ENCODE peak calls at places on chromosomes 13 and 19, in nine cellular contexts. R is dorsolateral prefrontal cortex; T is Caco-2; X is CD8-positive, alpha-beta T cell; D is GM23338; N is left lung; G is WERI-Rb-1; Z is cardiac muscle cell; V is AG04450. K is an unnamed sample. For H3K27me3, the result is how much of the 10 kb centered on the place peaks cover.

GRCh38 chr13:29361716-29362115 is 233.8 kb downstream of the SLC7A1 start:
- DNase-seq in R (no peak), T (no peak), X (no peak), D (no peak), N (no peak), G (no peak), Z (no peak), V (no peak), K (no peak)

GRCh38 chr19:610801-611505 is 21.3 kb downstream of the HCN2 start:
- DNase-seq in R (no peak), T (no peak), X (peak), D (no peak), N (no peak), G (peak), Z (peak), V (peak), K (no peak)

GRCh38 chr19:54203151-54203611 is 2.5 kb downstream of the RPS9 start:
- DNase-seq in R (no peak), T (no peak), X (no peak), D (no peak), N (no peak), G (no peak), Z (peak), V (no peak), K (no peak)

GRCh38 chr13:48501705-48502104 is 31.2 kb downstream of the RCBTB2 start:
- DNase-seq in R (no peak), T (no peak), X (no peak), D (no peak), N (no peak), G (no peak), Z (no peak), V (no peak), K (no peak)

GRCh38 chr19:38441660-38442348 is 8.3 kb downstream of the RYR1 start:
- DNase-seq in R (no peak), T (no peak), X (no peak), D (peak), N (no peak), G (peak), Z (peak), V (no peak), K (no peak)

GRCh38 chr13:30438286-30438685 is 16.0 kb downstream of the UBE2L5 start:
- DNase-seq in R (no peak), T (no peak), X (no peak), D (no peak), N (no peak), G (no peak), Z (no peak), V (no peak), K (no peak)

GRCh38 chr13:109762791-109763190 is 23.6 kb downstream of the IRS2 start:
- DNase-seq in R (no peak), T (no peak), X (no peak), D (no peak), N (no peak), G (no peak), Z (no peak), V (no peak), K (no peak)

GRCh38 chr13:95050800-95051620 is 250.2 kb downstream of the ABCC4 start:
- DNase-seq in R (no peak), T (no peak), X (no peak), D (no peak), N (no peak), G (no peak), Z (no peak), V (no peak), K (no peak)

GRCh38 chr13:112740502-112741131 is 50.8 kb downstream of the ATP11A start:
- DNase-seq in R (no peak), T (no peak), X (no peak), D (no peak), N (peak), G (no peak), Z (peak), V (peak), K (peak)

GRCh38 chr13:32040689-32041088 is 9.1 kb downstream of the FRY start:
- DNase-seq in R (no peak), T (no peak), X (no peak), D (no peak), N (no peak), G (no peak), Z (no peak), V (no peak), K (no peak)

GRCh38 chr19:12792853-12793289 is 1.6 kb downstream of the JUNB start:
- DNase-seq in R (no peak), T (no peak), X (no peak), D (no peak), N (no peak), G (no peak), Z (no peak), V (no peak), K (no peak)

GRCh38 chr13:33994198-33994597 is 176.2 kb downstream of the RFC3 start:
- DNase-seq in R (no peak), T (no peak), X (no peak), D (no peak), N (no peak), G (no peak), Z (no peak), V (no peak), K (no peak)

GRCh38 chr13:67278230-67278629 is 48.1 kb upstream of the PCDH9 start:
- DNase-seq in R (no peak), T (no peak), X (no peak), D (no peak), N (no peak), G (no peak), Z (peak), V (peak), K (peak)

GRCh38 chr19:42199440-42200115 is 17.9 kb downstream of the DEDD2 start:
- DNase-seq in R (no peak), T (no peak), X (peak), D (peak), N (peak), G (no peak), Z (no peak), V (no peak), K (no peak)

GRCh38 chr13:26759156-26759906 is 1.3 kb downstream of the GPR12 start:
- DNase-seq in R (no peak), T (no peak), X (no peak), D (peak), N (no peak), G (no peak), Z (no peak), V (no peak), K (no peak)
- H3K4me3 ChIP-seq in R (peak), T (no peak), X (peak), D (peak), N (no peak), G (no peak), Z (no peak), V (no peak), K (no peak)

GRCh38 chr19:8321067-8321759 is at the start of the genes NDUFA7 and RPS28:
- DNase-seq in R (peak), T (peak), X (peak), D (peak), N (peak), G (peak), Z (peak), V (peak), K (peak)
- TF ChIP-seq CTCF in R (peak), T (no peak), X (no peak), D (peak), N (peak), G (peak), Z (peak), V (peak), K (peak)

GRCh38 chr13:110841846-110842245 is 73.0 kb downstream of the ANKRD10 start:
- DNase-seq in R (no peak), T (no peak), X (no peak), D (no peak), N (no peak), G (no peak), Z (no peak), V (no peak), K (no peak)
- H3K27me3 ChIP-seq in R (under half), T (under half), X (under half), D (under half), N (under half), G (under half), Z (under half), V (under half), K (under half)

DNA sequence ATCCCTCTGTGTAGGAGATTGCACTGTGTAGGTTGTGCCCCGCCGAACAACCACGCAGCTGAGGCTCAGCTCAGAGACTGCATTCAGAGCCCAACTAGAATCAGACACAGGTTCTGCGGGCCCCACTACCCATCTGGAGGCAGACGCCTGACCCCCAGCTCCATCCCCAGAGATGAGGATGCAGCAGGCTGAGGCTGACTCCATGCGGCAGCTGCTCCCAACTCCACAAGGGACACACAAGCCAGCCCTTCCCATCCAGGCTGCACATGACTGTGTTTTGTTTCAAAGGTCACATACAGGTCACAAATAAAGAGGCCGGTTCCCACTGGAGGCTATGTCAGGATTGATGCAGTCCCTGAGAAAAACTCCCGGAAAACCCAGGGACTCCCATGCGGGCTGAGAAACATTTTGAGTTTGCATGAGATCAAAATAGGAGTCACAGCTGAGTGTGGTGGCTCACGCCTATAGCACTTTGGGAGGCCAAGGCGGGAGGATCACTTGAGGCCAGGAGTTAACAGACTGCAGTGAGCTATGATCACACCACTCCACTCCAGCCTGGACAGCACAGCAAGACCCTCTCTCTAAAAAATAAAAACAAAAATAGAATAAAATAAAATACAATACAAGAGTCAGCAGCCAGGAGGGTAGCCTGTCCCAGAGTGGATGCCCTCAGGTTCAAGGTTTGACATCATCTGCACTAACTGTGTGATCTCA is 14.0 kb downstream of the ELL start:
- DNase-seq in R (no peak), T (no peak), X (no peak), D (no peak), N (no peak), G (no peak), Z (no peak), V (no peak), K (no peak)
- H3K4me3 ChIP-seq in R (no peak), T (no peak), X (no peak), D (no peak), N (no peak), G (no peak), Z (no peak), V (no peak), K (no peak)

DNA sequence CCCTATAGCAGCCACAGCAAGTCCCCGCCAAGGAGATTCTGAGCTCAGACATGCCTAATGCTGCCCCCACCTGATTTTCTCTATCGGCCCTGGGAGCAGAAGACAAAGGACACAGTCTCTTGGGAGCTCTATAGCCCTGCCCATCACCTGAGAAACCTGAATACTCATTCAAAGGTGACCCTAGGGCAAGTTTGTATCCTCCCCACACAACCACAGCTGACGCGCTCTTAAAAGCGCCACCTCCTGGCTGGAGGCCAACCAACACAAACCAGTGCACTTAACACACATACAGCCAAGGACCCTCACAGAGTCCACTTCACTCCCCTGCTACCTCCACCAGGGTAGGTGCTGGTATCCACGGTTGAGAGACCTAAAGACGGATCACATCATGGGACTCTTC is 8.8 kb upstream of the IGFL4 start:
- DNase-seq in R (no peak), T (peak), X (no peak), D (peak), N (no peak), G (no peak), Z (no peak), V (no peak), K (no peak)
- TF ChIP-seq CTCF in R (no peak), T (peak), X (no peak), D (peak), N (no peak), G (no peak), Z (no peak), V (no peak), K (no peak)

DNA sequence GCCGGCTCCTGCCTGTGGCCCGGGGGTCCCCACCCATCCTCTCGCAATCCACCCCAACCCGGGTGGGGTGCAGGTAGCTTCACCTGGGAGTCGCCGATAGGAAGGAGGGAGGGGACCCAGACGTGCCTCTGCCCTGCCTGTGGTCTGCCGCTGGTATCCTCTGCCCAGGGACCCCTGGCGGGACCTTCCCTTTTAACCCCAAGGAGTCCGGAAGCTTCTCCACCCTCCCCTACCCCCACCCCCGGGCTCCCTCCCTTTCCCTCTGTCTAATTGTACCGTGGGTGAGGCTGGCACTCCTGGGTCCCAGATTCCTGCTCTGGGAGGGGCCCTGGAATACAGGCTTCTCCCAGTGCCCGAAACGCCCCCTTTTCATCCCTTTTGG is at the start of gene KLK10:
- DNase-seq in R (no peak), T (no peak), X (no peak), D (no peak), N (no peak), G (no peak), Z (no peak), V (no peak), K (no peak)
- H3K27me3 ChIP-seq in R (under half), T (under half), X (under half), D (under half), N (half or more), G (half or more), Z (half or more), V (under half), K (under half)

GRCh38 chr19:34246340-34246739 is 8.0 kb upstream of the GARRE1 start:
- DNase-seq in R (no peak), T (no peak), X (no peak), D (no peak), N (no peak), G (no peak), Z (peak), V (no peak), K (no peak)

GRCh38 chr19:34241513-34242337 is 12.6 kb upstream of the GARRE1 start:
- DNase-seq in R (no peak), T (peak), X (no peak), D (peak), N (peak), G (peak), Z (no peak), V (no peak), K (no peak)

GRCh38 chr19:34248941-34249340 is 5.4 kb upstream of the GARRE1 start:
- DNase-seq in R (no peak), T (no peak), X (no peak), D (no peak), N (no peak), G (no peak), Z (no peak), V (no peak), K (no peak)

GRCh38 chr19:34244611-34245299 is 9.6 kb upstream of the GARRE1 start:
- DNase-seq in R (no peak), T (no peak), X (no peak), D (no peak), N (no peak), G (no peak), Z (no peak), V (no peak), K (no peak)

GRCh38 chr19:34243876-34244578 is 10.3 kb upstream of the GARRE1 start:
- DNase-seq in R (no peak), T (no peak), X (no peak), D (no peak), N (no peak), G (peak), Z (no peak), V (no peak), K (no peak)
- H3K4me3 ChIP-seq in R (no peak), T (no peak), X (no peak), D (no peak), N (no peak), G (no peak), Z (no peak), V (no peak), K (no peak)

GRCh38 chr19:32717496-32717895 is 2.1 kb upstream of the TDRD12 start:
- DNase-seq in R (no peak), T (no peak), X (no peak), D (no peak), N (no peak), G (no peak), Z (no peak), V (no peak), K (no peak)

GRCh38 chr19:32718286-32718685 is 1.3 kb upstream of the TDRD12 start:
- DNase-seq in R (no peak), T (no peak), X (no peak), D (no peak), N (no peak), G (no peak), Z (no peak), V (no peak), K (no peak)

GRCh38 chr19:32720216-32720935 is 809 bp downstream of the TDRD12 start:
- DNase-seq in R (no peak), T (no peak), X (no peak), D (peak), N (no peak), G (no peak), Z (no peak), V (no peak), K (no peak)

GRCh38 chr19:32720936-32721250 is 1.3 kb downstream of the TDRD12 start:
- DNase-seq in R (no peak), T (no peak), X (no peak), D (no peak), N (no peak), G (no peak), Z (no peak), V (no peak), K (no peak)

DNA sequence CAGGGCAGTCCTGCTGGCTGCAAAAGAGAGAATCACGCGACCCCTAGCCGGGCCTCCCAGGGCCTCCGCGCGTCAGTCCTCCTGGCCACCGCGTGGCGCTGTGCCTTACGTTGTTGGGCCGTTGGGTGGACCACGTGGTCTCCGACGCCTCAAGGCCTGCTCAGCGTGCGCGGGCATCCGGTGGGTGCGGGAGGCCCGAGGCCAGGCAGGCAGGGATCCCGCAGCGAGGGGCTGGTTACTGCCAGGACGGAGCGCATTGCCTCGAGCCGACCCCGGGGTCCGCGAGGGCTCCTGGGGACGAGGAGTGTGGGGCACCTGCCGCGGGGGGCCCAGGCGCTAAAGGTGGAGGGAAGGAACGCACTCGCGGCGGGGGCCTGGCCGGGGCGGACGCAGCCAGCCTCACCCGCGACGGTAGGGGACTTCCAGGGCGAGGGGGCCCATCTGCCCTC is at the start of gene TDRD12:
- DNase-seq in R (no peak), T (no peak), X (no peak), D (peak), N (no peak), G (peak), Z (no peak), V (no peak), K (no peak)
- TF ChIP-seq CTCF in R (no peak), T (no peak), X (no peak), D (peak), N (no peak), G (peak), Z (no peak), V (no peak), K (no peak)

GRCh38 chr19:1691589-1692290 is 39.3 kb upstream of the TCF3 start:
- DNase-seq in R (no peak), T (no peak), X (no peak), D (no peak), N (no peak), G (no peak), Z (no peak), V (no peak), K (no peak)
- H3K27me3 ChIP-seq in R (under half), T (under half), X (under half), D (under half), N (half or more), G (under half), Z (half or more), V (under half), K (under half)